ENCODE peak calls at places on chromosomes 2 and 18, in ten cellular contexts. H, U, W, J, I, F, R, G, T and S are unnamed samples.

GRCh38 chr2:41870948-41871522 is 176.8 kb upstream of the PKDCC start:
- DNase-seq in W (peak; percentile 85), J (no peak), G (no peak), F (peak; percentile 52), I (no peak), U (no peak), H (no peak), T (no peak), R (no peak), S (peak; percentile 68)

GRCh38 chr2:199814084-199814844 is 36.7 kb downstream of the FTCDNL1 start:
- DNase-seq in F (no peak), G (no peak), T (no peak), I (no peak), W (no peak), R (no peak), U (no peak), H (no peak), J (no peak), S (no peak)

GRCh38 chr2:54899576-54900200 is 150.6 kb downstream of the RTN4 start:
- DNase-seq in R (peak; percentile 3), I (no peak), G (peak; percentile 37), W (no peak), U (peak; percentile 64), F (peak; percentile 51), H (no peak), T (no peak), J (no peak), S (no peak)

GRCh38 chr18:14781671-14782070 is 33.7 kb downstream of the ANKRD30B start:
- DNase-seq in I (no peak), H (no peak), T (no peak), G (no peak), R (peak; percentile 0), J (no peak), W (no peak), F (no peak), U (no peak), S (no peak)

GRCh38 chr2:6955523-6956136 is 38.4 kb downstream of the RNF144A start:
- DNase-seq in J (no peak), U (peak; percentile 12), W (no peak), G (no peak), F (no peak), R (peak; percentile 12), H (no peak), T (no peak), I (no peak), S (no peak)

GRCh38 chr18:32373995-32374394 is 96.7 kb downstream of the GAREM1 start:
- DNase-seq in I (no peak), T (no peak), R (no peak), W (no peak), U (no peak), F (peak; percentile 49), G (peak; percentile 70), H (no peak), J (peak; percentile 61), S (no peak)

GRCh38 chr2:28413152-28413895 is 20.7 kb downstream of the FOSL2 start:
- DNase-seq in H (no peak), T (peak; percentile 46), U (no peak), W (peak; percentile 83), F (no peak), I (no peak), R (no peak), G (no peak), J (peak; percentile 63), S (peak; percentile 24)

GRCh38 chr2:218839430-218839829 is 7.8 kb upstream of the PRKAG3 start:
- DNase-seq in U (no peak), T (no peak), G (no peak), F (peak; percentile 57), I (peak; percentile 46), H (no peak), W (no peak), R (no peak), J (no peak), S (no peak)

GRCh38 chr2:237929979-237930378 is 36.8 kb upstream of the UBE2F start:
- DNase-seq in R (no peak), W (no peak), G (no peak), H (no peak), J (no peak), I (no peak), T (no peak), F (no peak), U (no peak), S (no peak)

GRCh38 chr2:96762529-96763253 is 2.0 kb downstream of the CNNM4 start:
- DNase-seq in R (peak; percentile 76), J (no peak), G (no peak), F (peak; percentile 54), U (no peak), T (no peak), H (peak; percentile 50), W (peak; percentile 87), I (no peak), S (no peak)

GRCh38 chr18:23992941-23993280 is 21.6 kb upstream of the TTC39C start:
- DNase-seq in W (no peak), G (no peak), T (no peak), U (no peak), I (no peak), F (no peak), J (no peak), H (no peak), R (no peak), S (no peak)

GRCh38 chr2:119253760-119254600 is 30.3 kb downstream of the STEAP3 start:
- DNase-seq in U (no peak), H (no peak), G (no peak), J (no peak), I (no peak), T (no peak), W (peak; percentile 38), R (no peak), F (no peak), S (no peak)
- H3K4me1 ChIP-seq in U (no peaks in the 10 kb centered on the region), H (no peaks in the 10 kb centered on the region), G (no peaks in the 10 kb centered on the region), J (no peaks in the 10 kb centered on the region), I (no peaks in the 10 kb centered on the region), T (peaks cover 3% of the 10 kb centered on the region), W (peaks cover 4% of the 10 kb centered on the region), R (peaks cover 3% of the 10 kb centered on the region), F (peaks cover 36% of the 10 kb centered on the region), S (peaks cover 3% of the 10 kb centered on the region)

DNA sequence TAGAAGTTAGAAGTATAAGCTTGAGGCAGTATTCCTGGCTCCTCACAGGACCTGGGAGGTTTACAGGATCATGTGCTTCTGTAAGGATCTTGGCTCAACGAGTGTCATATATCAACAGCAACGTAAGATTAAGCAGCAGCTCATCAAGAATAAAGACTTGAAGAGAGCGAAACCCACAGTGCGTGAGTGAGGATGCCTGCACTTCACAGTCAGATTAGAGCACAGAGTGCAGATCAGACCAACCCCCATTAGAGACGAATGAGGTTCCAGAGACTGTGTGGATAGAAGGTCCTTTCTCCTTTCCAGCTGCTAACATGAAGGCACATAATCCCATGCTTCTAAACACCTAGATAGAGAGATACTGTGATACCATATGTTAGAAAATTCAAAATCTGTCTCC is 1656.8 kb upstream of the NXPH2 start:
- DNase-seq in F (no peak), J (no peak), H (no peak), I (no peak), W (no peak), U (no peak), G (no peak), R (no peak), T (no peak), S (no peak)
- H3K27ac ChIP-seq in F (no peak overlapping the region), J (no peak overlapping the region), H (no peak overlapping the region), I (no peak overlapping the region), W (no peak overlapping the region), U (no peak overlapping the region), G (no peak overlapping the region), R (no peak overlapping the region), T (no peak overlapping the region), S (no peak overlapping the region)

GRCh38 chr18:9740076-9740475 is 32.0 kb downstream of the RAB31 start:
- DNase-seq in T (no peak), F (no peak), J (no peak), U (no peak), G (no peak), W (no peak), I (no peak), H (no peak), R (no peak), S (no peak)

GRCh38 chr18:9741821-9742541 is 33.9 kb downstream of the RAB31 start:
- DNase-seq in R (no peak), F (no peak), I (peak; percentile 61), T (no peak), G (no peak), U (no peak), H (no peak), W (peak; percentile 76), J (no peak), S (peak; percentile 65)

GRCh38 chr18:9741461-9741820 is 33.3 kb downstream of the RAB31 start:
- DNase-seq in G (no peak), F (no peak), W (no peak), T (no peak), I (no peak), J (no peak), H (no peak), U (no peak), R (no peak), S (no peak)

GRCh38 chr18:9743200-9744016 is 35.3 kb downstream of the RAB31 start:
- DNase-seq in F (peak; percentile 97), W (peak; percentile 87), R (no peak), T (no peak), J (no peak), I (peak; percentile 75), H (no peak), U (no peak), G (peak; percentile 29), S (no peak)

DNA sequence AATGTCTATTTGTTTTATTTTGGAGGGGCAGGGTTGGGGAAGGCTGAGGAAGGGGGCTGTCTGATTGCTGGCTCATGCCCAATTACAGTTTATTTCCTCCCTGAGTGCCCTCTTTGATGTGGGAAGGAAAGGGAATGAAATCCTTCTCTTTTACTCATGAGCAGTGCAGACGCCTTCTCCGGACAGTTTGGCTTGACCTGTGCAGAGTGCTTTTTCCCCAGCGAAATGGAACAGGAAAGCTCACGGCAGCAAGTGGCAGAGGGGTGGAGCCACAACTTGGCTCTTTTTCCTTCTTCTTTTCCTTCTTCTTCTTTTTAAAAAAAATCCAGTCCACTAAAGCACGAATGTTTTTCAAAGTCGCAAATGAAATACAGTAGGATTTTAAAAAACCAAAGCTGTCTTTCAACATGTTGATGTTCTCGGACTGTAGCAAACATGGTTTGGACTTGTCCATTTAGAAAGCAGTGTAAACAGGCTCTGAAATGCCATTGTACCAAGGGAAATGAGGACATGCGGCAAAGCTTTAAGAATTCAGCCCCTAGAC is 34.6 kb downstream of the RAB31 start:
- DNase-seq in F (peak; percentile 79), T (no peak), W (peak; percentile 20), H (no peak), G (no peak), R (no peak), I (no peak), J (no peak), U (no peak), S (no peak)
- H3K4me3 ChIP-seq in F (no peak overlapping the region), T (no peak overlapping the region), W (no peak overlapping the region), H (no peak overlapping the region), G (no peak overlapping the region), R (peak overlapping the region; percentile 56), I (no peak overlapping the region), J (no peak overlapping the region), U (no peak overlapping the region), S (peak overlapping the region; percentile 27)

DNA sequence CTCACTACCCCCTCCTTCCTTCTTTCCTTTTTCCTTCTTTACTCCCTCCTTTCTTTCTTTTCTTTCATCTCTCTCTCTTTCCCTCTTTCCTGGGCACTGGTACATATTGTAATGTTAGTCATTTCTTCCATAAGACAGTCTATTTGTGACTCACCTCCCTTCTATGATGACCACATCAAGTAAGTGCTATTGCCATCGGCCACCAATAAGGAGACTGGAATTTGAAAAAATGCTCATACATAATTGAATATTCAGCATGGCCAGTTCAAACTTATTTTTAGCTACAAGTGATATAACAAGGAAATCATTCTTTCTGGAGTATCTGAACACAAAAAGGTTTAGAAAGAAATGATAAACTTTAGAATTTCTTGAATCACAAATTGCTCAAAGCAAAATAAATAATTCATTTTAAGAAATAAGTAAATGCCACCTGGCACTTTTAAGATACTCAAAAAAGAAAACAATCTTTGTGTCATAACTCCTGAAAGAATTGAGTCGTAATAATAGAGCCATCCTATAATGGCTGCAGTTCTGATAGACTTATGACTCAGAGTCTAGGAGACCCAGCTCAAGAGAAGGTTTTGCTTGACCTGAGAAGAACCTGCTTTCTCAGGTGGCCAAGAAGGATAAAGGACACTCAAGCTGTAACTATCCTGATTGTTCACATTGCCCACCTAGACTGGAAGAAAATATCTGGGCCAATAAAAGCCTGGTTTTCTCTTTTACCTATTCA is 51.6 kb upstream of the CCBE1 start:
- DNase-seq in J (no peak), T (no peak), H (no peak), U (no peak), R (no peak), W (no peak), I (no peak), F (peak; percentile 97), G (no peak), S (no peak)
- H3K4me1 ChIP-seq in J (no peaks in the 10 kb centered on the region), T (no peaks in the 10 kb centered on the region), H (no peaks in the 10 kb centered on the region), U (no peaks in the 10 kb centered on the region), R (no peaks in the 10 kb centered on the region), W (no peaks in the 10 kb centered on the region), I (no peaks in the 10 kb centered on the region), F (peaks cover 22% of the 10 kb centered on the region), G (no peaks in the 10 kb centered on the region), S (no peaks in the 10 kb centered on the region)